ENCODE peak calls at places on chromosomes 4 and X, in nine cellular contexts. R, M, P, L, B, D, C, Y and I are unnamed samples. For H3K4me1, the result is how much of the 10 kb centered on the place peaks cover.

GRCh38 chr4:100841911-100842310 is 324.1 kb upstream of the EMCN start:
- DNase-seq in R (no peak), M (no peak), P (no peak), L (no peak), B (no peak), D (no peak), C (no peak), Y (no peak), I (no peak)

GRCh38 chr4:72604324-72604723 is 35.3 kb upstream of the ADAMTS3 start:
- DNase-seq in R (no peak), M (no peak), P (no peak), L (no peak), B (no peak), D (no peak), C (no peak), Y (no peak), I (no peak)

GRCh38 chr4:53855886-53856260 is 208.5 kb downstream of the CHIC2 start:
- DNase-seq in R (no peak), M (no peak), P (no peak), L (no peak), B (no peak), D (no peak), C (no peak), Y (no peak), I (peak)

GRCh38 chr4:75555294-75556164 is at the start of gene ODAPH:
- DNase-seq in R (no peak), M (no peak), P (no peak), L (no peak), B (no peak), D (no peak), C (peak), Y (peak), I (no peak)

GRCh38 chrX:133254666-133255065 is 36.5 kb upstream of the TFDP3 start:
- DNase-seq in R (no peak), M (no peak), P (no peak), L (no peak), B (no peak), D (no peak), C (peak), Y (no peak), I (no peak)

GRCh38 chrX:9646471-9647038 is 119.1 kb downstream of the GPR143 start:
- DNase-seq in R (no peak), M (no peak), P (no peak), L (no peak), B (no peak), D (no peak), C (no peak), Y (peak), I (no peak)

GRCh38 chrX:11766487-11766886 is 8.4 kb downstream of the MSL3 start:
- DNase-seq in R (no peak), M (no peak), P (no peak), L (no peak), B (no peak), D (no peak), C (no peak), Y (no peak), I (no peak)

GRCh38 chr4:116180056-116180690 is 905.2 kb downstream of the TRAM1L1 start:
- DNase-seq in R (no peak), M (no peak), P (no peak), L (no peak), B (no peak), D (no peak), C (no peak), Y (peak), I (no peak)

GRCh38 chrX:112738347-112739033 is 58.8 kb upstream of the LHFPL1 start:
- DNase-seq in R (no peak), M (no peak), P (no peak), L (no peak), B (no peak), D (no peak), C (no peak), Y (no peak), I (no peak)

GRCh38 chr4:42671431-42672194 is 14.7 kb upstream of the ATP8A1 start:
- DNase-seq in R (no peak), M (peak), P (no peak), L (no peak), B (no peak), D (no peak), C (no peak), Y (peak), I (no peak)

GRCh38 chrX:129654652-129655546 is at the start of gene APLN:
- DNase-seq in R (peak), M (no peak), P (no peak), L (peak), B (peak), D (no peak), C (peak), Y (peak), I (peak)

GRCh38 chrX:38817004-38817703 is 15.9 kb downstream of the MID1IP1 start:
- DNase-seq in R (peak), M (no peak), P (no peak), L (peak), B (peak), D (no peak), C (peak), Y (peak), I (peak)

GRCh38 chrX:47831788-47832187 is 4.9 kb upstream of the ZNF81 start:
- DNase-seq in R (peak), M (peak), P (no peak), L (peak), B (peak), D (no peak), C (peak), Y (peak), I (peak)

GRCh38 chr4:75289843-75290616 is 224.2 kb downstream of the RCHY1 start:
- DNase-seq in R (no peak), M (no peak), P (no peak), L (peak), B (no peak), D (peak), C (no peak), Y (peak), I (no peak)

GRCh38 chr4:14054391-14054790 is 426.9 kb upstream of the BOD1L1 start:
- DNase-seq in R (no peak), M (no peak), P (no peak), L (no peak), B (no peak), D (no peak), C (no peak), Y (no peak), I (no peak)

GRCh38 chr4:156968479-156968984 is 3.1 kb downstream of the PDGFC start:
- DNase-seq in R (peak), M (no peak), P (no peak), L (peak), B (no peak), D (peak), C (peak), Y (peak), I (peak)

DNA sequence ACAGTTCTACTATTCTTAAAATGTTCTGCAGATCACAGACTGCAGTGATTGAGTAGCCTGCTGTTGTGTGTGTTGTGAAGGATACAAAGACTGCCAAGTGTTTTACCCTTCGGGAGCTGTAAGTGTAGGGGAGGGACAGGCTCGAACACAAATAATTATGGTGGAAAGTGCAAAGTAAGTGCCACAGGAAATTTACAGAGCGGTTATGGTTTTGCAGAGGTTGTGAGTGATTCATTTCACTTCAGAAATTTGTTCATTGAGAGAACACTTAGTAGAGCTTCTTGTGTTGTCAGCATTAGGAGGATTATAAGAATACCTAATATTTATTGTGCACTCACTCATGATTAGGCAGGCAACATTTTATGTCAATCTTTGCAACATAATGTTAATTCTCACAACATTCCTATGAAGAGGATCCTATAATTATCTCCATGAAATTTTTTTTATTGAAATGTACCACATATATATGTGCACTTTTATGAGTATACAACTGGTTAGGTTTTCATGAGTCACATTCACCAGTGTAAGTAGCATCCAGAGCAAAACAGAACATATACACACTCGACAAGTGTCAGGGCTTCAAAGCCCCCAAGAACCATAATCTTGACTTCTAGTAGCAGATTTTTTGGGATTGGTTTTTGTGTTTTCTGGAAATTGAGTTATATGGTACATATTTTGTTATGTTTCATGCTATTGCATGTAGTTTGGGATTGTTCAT is 62.2 kb downstream of the ARHGAP10 start:
- DNase-seq in R (no peak), M (no peak), P (no peak), L (no peak), B (no peak), D (no peak), C (no peak), Y (no peak), I (no peak)
- H3K4me1 ChIP-seq in R (under half), M (under half), P (under half), L (under half), B (under half), D (under half), C (under half), Y (under half), I (under half)

DNA sequence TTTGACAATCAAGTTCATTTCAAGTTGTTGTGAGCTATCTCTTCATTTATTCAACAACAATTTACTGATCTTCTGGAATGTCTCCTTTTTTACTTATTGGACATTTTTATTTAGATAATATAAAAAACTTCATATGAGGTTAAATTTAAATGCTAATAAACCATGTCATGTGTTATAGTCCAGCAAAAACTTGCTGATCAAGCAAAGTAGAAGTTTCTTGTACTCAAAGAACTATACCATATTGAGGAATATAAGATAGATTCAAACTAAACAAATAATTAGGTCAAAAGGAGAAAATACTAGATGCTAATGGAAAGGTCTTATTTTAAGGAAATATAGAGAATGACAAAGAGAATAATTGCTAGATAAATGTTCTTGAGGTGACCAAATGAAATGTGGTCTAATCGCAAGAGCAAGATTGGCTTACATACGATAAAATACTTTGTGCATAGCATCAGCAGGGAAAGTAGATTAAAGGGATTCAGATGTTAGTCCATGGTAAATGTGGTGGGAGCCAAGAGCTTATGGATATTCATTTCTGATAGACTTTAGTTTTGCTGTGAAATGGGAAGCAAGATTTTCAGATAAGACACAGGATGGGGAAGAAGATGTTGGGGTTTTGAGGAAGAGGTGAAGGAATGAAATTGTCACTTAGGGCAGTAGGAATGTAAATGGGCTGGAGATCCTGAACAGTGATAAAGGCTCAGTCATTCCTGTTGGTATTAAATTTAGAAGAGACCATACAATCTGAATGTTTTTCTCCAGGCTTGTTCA is 229.5 kb downstream of the MAPK10 start:
- DNase-seq in R (no peak), M (no peak), P (no peak), L (no peak), B (no peak), D (no peak), C (no peak), Y (peak), I (no peak)
- H3K27ac ChIP-seq in R (no peak), M (no peak), P (no peak), L (no peak), B (no peak), D (no peak), C (no peak), Y (no peak), I (no peak)

GRCh38 chr4:40190880-40191815 is 5.7 kb upstream of the RHOH start:
- DNase-seq in R (no peak), M (no peak), P (no peak), L (no peak), B (no peak), D (no peak), C (no peak), Y (no peak), I (no peak)

GRCh38 chr4:40194602-40195161 is 2.1 kb upstream of the RHOH start:
- DNase-seq in R (no peak), M (no peak), P (no peak), L (no peak), B (no peak), D (no peak), C (no peak), Y (no peak), I (no peak)

GRCh38 chr4:40192286-40193017 is 4.4 kb upstream of the RHOH start:
- DNase-seq in R (no peak), M (no peak), P (no peak), L (no peak), B (no peak), D (no peak), C (no peak), Y (no peak), I (no peak)

GRCh38 chr4:40193578-40193977 is 3.3 kb upstream of the RHOH start:
- DNase-seq in R (no peak), M (no peak), P (no peak), L (no peak), B (no peak), D (no peak), C (no peak), Y (no peak), I (no peak)

GRCh38 chr4:40193018-40193571 is 3.7 kb upstream of the RHOH start:
- DNase-seq in R (no peak), M (no peak), P (no peak), L (no peak), B (no peak), D (no peak), C (no peak), Y (no peak), I (no peak)
- H3K4me3 ChIP-seq in R (no peak), M (peak), P (no peak), L (no peak), B (no peak), D (no peak), C (no peak), Y (no peak), I (no peak)

GRCh38 chrX:24189490-24189889 is 40.0 kb downstream of the ZFX start:
- DNase-seq in R (no peak), M (no peak), P (no peak), L (no peak), B (no peak), D (no peak), C (no peak), Y (no peak), I (no peak)
- H3K4me1 ChIP-seq in R (under half), M (under half), P (under half), L (under half), B (under half), D (under half), C (under half), Y (under half), I (under half)

GRCh38 chrX:154804957-154805695 is at the start of gene MPP1:
- DNase-seq in R (peak), M (peak), P (no peak), L (peak), B (peak), D (no peak), C (peak), Y (peak), I (peak)
- H3K27ac ChIP-seq in R (peak), M (no peak), P (peak), L (peak), B (peak), D (no peak), C (no peak), Y (no peak), I (peak)

GRCh38 chr4:184513802-184514120 is 39.4 kb upstream of the IRF2 start:
- DNase-seq in R (no peak), M (no peak), P (no peak), L (no peak), B (no peak), D (no peak), C (no peak), Y (no peak), I (no peak)
- H3K4me3 ChIP-seq in R (no peak), M (no peak), P (no peak), L (no peak), B (no peak), D (no peak), C (no peak), Y (no peak), I (no peak)

DNA sequence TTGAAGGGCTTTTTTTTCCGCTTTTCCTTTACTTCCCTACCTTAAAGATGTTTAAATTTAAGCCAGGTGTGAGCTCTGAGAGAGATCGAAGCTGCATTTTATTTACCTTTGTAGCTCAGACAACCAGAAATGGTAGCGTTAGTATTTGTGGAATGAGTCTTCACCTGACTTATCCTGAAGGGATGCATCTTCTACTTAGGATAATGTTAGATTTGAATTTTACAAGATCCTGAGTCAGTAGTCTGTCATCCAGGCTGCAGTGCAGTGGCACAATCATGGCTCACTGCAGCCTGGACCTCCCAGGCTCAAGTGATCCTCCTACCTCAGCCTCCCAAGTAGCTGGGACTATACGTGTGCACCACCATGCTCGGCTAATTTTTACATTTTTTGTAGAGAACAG is 26.2 kb downstream of the TMSB4X start:
- DNase-seq in R (no peak), M (no peak), P (no peak), L (no peak), B (no peak), D (no peak), C (no peak), Y (no peak), I (no peak)
- H3K4me1 ChIP-seq in R (under half), M (half or more), P (under half), L (under half), B (under half), D (under half), C (under half), Y (under half), I (under half)

GRCh38 chr4:7647211-7647931 is 212.6 kb upstream of the PSAPL1 start:
- DNase-seq in R (no peak), M (no peak), P (no peak), L (no peak), B (no peak), D (no peak), C (no peak), Y (no peak), I (no peak)

GRCh38 chr4:7647932-7648812 is 213.4 kb upstream of the PSAPL1 start:
- DNase-seq in R (peak), M (no peak), P (no peak), L (no peak), B (peak), D (no peak), C (no peak), Y (peak), I (no peak)

GRCh38 chr4:7645158-7645557 is 210.4 kb upstream of the PSAPL1 start:
- DNase-seq in R (no peak), M (no peak), P (no peak), L (no peak), B (no peak), D (no peak), C (no peak), Y (no peak), I (no peak)

GRCh38 chr4:7646384-7647061 is 211.8 kb upstream of the PSAPL1 start:
- DNase-seq in R (no peak), M (peak), P (no peak), L (no peak), B (no peak), D (no peak), C (no peak), Y (no peak), I (no peak)

DNA sequence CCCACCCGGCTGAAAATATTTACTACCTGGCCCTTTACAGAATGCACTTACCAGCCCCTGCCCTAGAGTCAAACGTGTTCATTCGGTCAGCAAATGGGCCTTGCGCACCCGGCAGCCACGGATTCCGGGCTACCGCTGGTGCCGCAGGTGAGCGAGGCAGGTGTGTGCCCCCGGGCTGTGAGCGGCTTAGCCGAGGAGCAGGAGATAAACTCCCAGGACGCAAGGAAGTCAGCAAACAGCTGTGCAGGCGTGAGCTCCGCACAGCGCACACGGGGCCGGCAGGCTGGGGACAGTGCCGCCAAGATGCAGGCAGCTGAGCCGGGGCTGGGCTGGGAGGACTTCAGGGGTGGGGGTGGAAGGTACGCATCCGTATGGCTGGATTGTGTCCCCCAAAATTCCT is 211.2 kb upstream of the PSAPL1 start:
- DNase-seq in R (no peak), M (no peak), P (no peak), L (no peak), B (no peak), D (no peak), C (no peak), Y (no peak), I (no peak)
- H3K27ac ChIP-seq in R (no peak), M (no peak), P (no peak), L (no peak), B (no peak), D (no peak), C (no peak), Y (no peak), I (no peak)